ENCODE peak calls at places on chromosomes 1 and 21, in six cellular contexts. One of them, this sample, is unnamed.

GRCh38 chr1:53024117-53024516 is 37.9 kb upstream of the PODN start:
- DNase-seq in stomach: no peak
- DNase-seq in fibroblast of lung: no peak
- DNase-seq in Caco-2: no peak
- DNase-seq in IMR-90: no peak
- DNase-seq in endodermal cell: no peak
- DNase-seq in this sample: no peak

GRCh38 chr1:230992100-230992774 is 13.3 kb downstream of the ARV1 start:
- DNase-seq in stomach: peak; percentile 40
- DNase-seq in fibroblast of lung: no peak
- DNase-seq in Caco-2: no peak
- DNase-seq in IMR-90: no peak
- DNase-seq in endodermal cell: no peak
- DNase-seq in this sample: no peak

GRCh38 chr1:211741799-211742198 is 66.4 kb upstream of the NEK2 start:
- DNase-seq in stomach: no peak
- DNase-seq in fibroblast of lung: no peak
- DNase-seq in Caco-2: no peak
- DNase-seq in IMR-90: no peak
- DNase-seq in endodermal cell: no peak
- DNase-seq in this sample: peak; percentile 11

GRCh38 chr1:204319027-204319426 is 40.7 kb downstream of the PLEKHA6 start:
- DNase-seq in stomach: no peak
- DNase-seq in fibroblast of lung: no peak
- DNase-seq in Caco-2: no peak
- DNase-seq in IMR-90: peak; percentile 21
- DNase-seq in endodermal cell: no peak
- DNase-seq in this sample: no peak

GRCh38 chr1:45499415-45499769 is 481 bp downstream of the CCDC163 start:
- DNase-seq in stomach: no peak
- DNase-seq in fibroblast of lung: no peak
- DNase-seq in Caco-2: no peak
- DNase-seq in IMR-90: no peak
- DNase-seq in endodermal cell: no peak
- DNase-seq in this sample: no peak

GRCh38 chr1:231194843-231195516 is 33.1 kb downstream of the TRIM67 start:
- DNase-seq in stomach: no peak
- DNase-seq in fibroblast of lung: no peak
- DNase-seq in Caco-2: peak; percentile 82
- DNase-seq in IMR-90: no peak
- DNase-seq in endodermal cell: no peak
- DNase-seq in this sample: no peak

GRCh38 chr21:40765771-40766170 is 81.2 kb downstream of the DSCAM start:
- DNase-seq in stomach: no peak
- DNase-seq in fibroblast of lung: no peak
- DNase-seq in Caco-2: no peak
- DNase-seq in IMR-90: no peak
- DNase-seq in endodermal cell: no peak
- DNase-seq in this sample: no peak

GRCh38 chr1:205484985-205485967 is 19.2 kb upstream of the CDK18 start:
- DNase-seq in stomach: peak; percentile 80
- DNase-seq in fibroblast of lung: peak; percentile 69
- DNase-seq in Caco-2: peak; percentile 89
- DNase-seq in IMR-90: peak; percentile 59
- DNase-seq in endodermal cell: peak; percentile 92
- DNase-seq in this sample: peak; percentile 54

GRCh38 chr1:66273674-66274073 is 260.3 kb upstream of the SGIP1 start:
- DNase-seq in stomach: no peak
- DNase-seq in fibroblast of lung: no peak
- DNase-seq in Caco-2: no peak
- DNase-seq in IMR-90: no peak
- DNase-seq in endodermal cell: no peak
- DNase-seq in this sample: no peak

GRCh38 chr21:45747802-45748445 is 104.4 kb downstream of the PCBP3 start:
- DNase-seq in stomach: no peak
- DNase-seq in fibroblast of lung: peak; percentile 51
- DNase-seq in Caco-2: no peak
- DNase-seq in IMR-90: peak; percentile 51
- DNase-seq in endodermal cell: no peak
- DNase-seq in this sample: peak; percentile 62

GRCh38 chr1:204128464-204128963 is 23.3 kb downstream of the ETNK2 start:
- DNase-seq in stomach: no peak
- DNase-seq in fibroblast of lung: no peak
- DNase-seq in Caco-2: no peak
- DNase-seq in IMR-90: no peak
- DNase-seq in endodermal cell: no peak
- DNase-seq in this sample: peak; percentile 10

GRCh38 chr1:209232197-209232596 is 351.3 kb upstream of the CAMK1G start:
- DNase-seq in stomach: no peak
- DNase-seq in fibroblast of lung: no peak
- DNase-seq in Caco-2: no peak
- DNase-seq in IMR-90: no peak
- DNase-seq in endodermal cell: no peak
- DNase-seq in this sample: no peak

GRCh38 chr1:243708210-243708609 is 141.8 kb downstream of the AKT3 start:
- DNase-seq in stomach: no peak
- DNase-seq in fibroblast of lung: peak; percentile 28
- DNase-seq in Caco-2: no peak
- DNase-seq in IMR-90: no peak
- DNase-seq in endodermal cell: no peak
- DNase-seq in this sample: no peak

GRCh38 chr1:203607169-203607873 is 19.3 kb upstream of the ATP2B4 start:
- DNase-seq in stomach: peak; percentile 33
- DNase-seq in fibroblast of lung: peak; percentile 93
- DNase-seq in Caco-2: no peak
- DNase-seq in IMR-90: peak; percentile 98
- DNase-seq in endodermal cell: no peak
- DNase-seq in this sample: peak; percentile 94

GRCh38 chr1:39158330-39159086 is 46.0 kb upstream of the MACF1 start:
- DNase-seq in stomach: peak; percentile 85
- DNase-seq in fibroblast of lung: peak; percentile 83
- DNase-seq in Caco-2: peak; percentile 87
- DNase-seq in IMR-90: peak; percentile 74
- DNase-seq in endodermal cell: peak; percentile 85
- DNase-seq in this sample: no peak

GRCh38 chr1:170666661-170667060 is 2.7 kb downstream of the PRRX1 start:
- DNase-seq in stomach: no peak
- DNase-seq in fibroblast of lung: no peak
- DNase-seq in Caco-2: no peak
- DNase-seq in IMR-90: no peak
- DNase-seq in endodermal cell: peak; percentile 72
- DNase-seq in this sample: no peak

GRCh38 chr1:65149753-65150463 is 1.9 kb downstream of the AK4 start:
- DNase-seq in stomach: no peak
- DNase-seq in fibroblast of lung: no peak
- DNase-seq in Caco-2: no peak
- DNase-seq in IMR-90: no peak
- DNase-seq in endodermal cell: peak; percentile 61
- DNase-seq in this sample: no peak
- H3K4me3 ChIP-seq in stomach: peak overlapping the region; percentile 71
- H3K4me3 ChIP-seq in fibroblast of lung: no peak overlapping the region
- H3K4me3 ChIP-seq in Caco-2: peak overlapping the region; percentile 81
- H3K4me3 ChIP-seq in IMR-90: no peak overlapping the region
- H3K4me3 ChIP-seq in endodermal cell: peak overlapping the region; percentile 95
- H3K4me3 ChIP-seq in this sample: peak overlapping the region; percentile 62

GRCh38 chr1:154351363-154352068 is 26.2 kb downstream of the ATP8B2 start:
- DNase-seq in stomach: peak; percentile 72
- DNase-seq in fibroblast of lung: no peak
- DNase-seq in Caco-2: no peak
- DNase-seq in IMR-90: no peak
- DNase-seq in endodermal cell: no peak
- DNase-seq in this sample: no peak

GRCh38 chr1:154348429-154349076 is 23.2 kb downstream of the ATP8B2 start:
- DNase-seq in stomach: no peak
- DNase-seq in fibroblast of lung: no peak
- DNase-seq in Caco-2: peak; percentile 46
- DNase-seq in IMR-90: no peak
- DNase-seq in endodermal cell: peak; percentile 51
- DNase-seq in this sample: no peak

GRCh38 chr1:154350383-154350782 is 25.1 kb downstream of the ATP8B2 start:
- DNase-seq in stomach: peak; percentile 52
- DNase-seq in fibroblast of lung: no peak
- DNase-seq in Caco-2: no peak
- DNase-seq in IMR-90: no peak
- DNase-seq in endodermal cell: peak; percentile 60
- DNase-seq in this sample: no peak

GRCh38 chr1:154347961-154348360 is 22.6 kb downstream of the ATP8B2 start:
- DNase-seq in stomach: no peak
- DNase-seq in fibroblast of lung: no peak
- DNase-seq in Caco-2: no peak
- DNase-seq in IMR-90: no peak
- DNase-seq in endodermal cell: no peak
- DNase-seq in this sample: no peak

DNA sequence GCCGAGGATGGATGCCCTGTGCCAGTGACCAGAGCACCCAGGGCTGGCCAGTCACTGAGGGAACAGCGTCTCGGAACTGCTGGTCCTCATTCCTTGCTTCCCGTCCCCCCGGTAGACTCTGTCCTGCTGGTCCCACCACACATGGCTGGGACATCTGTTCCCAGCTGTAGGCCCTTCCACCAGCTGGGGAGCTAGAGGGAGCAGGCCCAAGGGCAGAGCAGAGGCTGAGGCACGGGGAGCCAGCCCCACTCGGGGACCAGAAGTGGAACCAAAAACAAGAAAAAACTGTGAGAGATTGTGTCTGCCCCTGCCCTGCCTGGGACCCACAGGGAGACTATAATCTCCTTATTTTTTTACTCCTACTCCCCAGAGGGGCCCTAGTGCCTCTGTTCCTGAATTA is 23.8 kb downstream of the ATP8B2 start:
- DNase-seq in stomach: no peak
- DNase-seq in fibroblast of lung: no peak
- DNase-seq in Caco-2: no peak
- DNase-seq in IMR-90: no peak
- DNase-seq in endodermal cell: peak; percentile 52
- DNase-seq in this sample: no peak
- TF ChIP-seq CTCF in stomach: no peak
- TF ChIP-seq CTCF in fibroblast of lung: no peak
- TF ChIP-seq CTCF in Caco-2: no peak
- TF ChIP-seq CTCF in IMR-90: no peak
- TF ChIP-seq CTCF in endodermal cell: no peak
- TF ChIP-seq CTCF in this sample: no peak

DNA sequence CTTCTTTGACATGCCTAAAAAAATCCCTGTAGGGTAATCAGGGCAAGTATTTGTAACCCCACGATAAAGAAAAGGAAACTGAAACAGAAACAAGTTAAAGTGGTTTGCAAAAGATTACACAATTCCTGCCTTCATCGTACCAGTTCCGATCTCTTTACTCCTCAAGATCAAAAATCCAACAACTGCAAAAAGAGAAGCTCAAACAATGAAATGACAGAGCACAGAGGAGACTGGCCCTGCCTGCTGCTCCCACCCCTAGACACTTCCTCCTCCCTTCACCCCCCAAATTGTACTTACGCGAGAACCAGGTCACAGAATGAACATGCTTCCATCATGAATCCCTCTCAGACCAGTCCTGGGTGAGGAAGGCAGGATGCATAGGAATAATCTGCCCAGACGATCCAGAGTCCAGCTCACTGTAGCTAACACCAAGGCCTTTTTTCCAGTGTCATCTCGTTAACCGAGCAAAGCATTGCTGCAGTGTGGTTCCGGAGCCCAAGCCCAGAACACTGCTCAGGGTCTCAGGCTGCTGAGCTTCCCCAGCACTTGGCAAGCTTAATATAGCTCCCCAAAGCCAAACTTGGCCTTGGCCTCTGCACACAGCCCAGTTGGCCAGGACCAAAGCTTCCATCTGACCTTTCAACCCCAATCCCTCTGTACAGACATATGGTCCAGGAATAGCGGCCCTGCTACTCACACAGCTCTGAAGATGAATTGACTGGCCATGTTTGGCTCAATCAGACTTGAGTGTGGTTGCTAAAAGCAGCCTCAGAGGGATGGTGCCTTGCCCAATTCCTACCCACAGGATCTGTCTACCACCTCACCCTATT is 20.3 kb downstream of the RXRG start:
- DNase-seq in stomach: no peak
- DNase-seq in fibroblast of lung: peak; percentile 22
- DNase-seq in Caco-2: no peak
- DNase-seq in IMR-90: no peak
- DNase-seq in endodermal cell: no peak
- DNase-seq in this sample: peak; percentile 17
- H3K4me3 ChIP-seq in stomach: peak overlapping the region; percentile 8
- H3K4me3 ChIP-seq in fibroblast of lung: peak overlapping the region; percentile 40
- H3K4me3 ChIP-seq in Caco-2: no peak overlapping the region
- H3K4me3 ChIP-seq in IMR-90: no peak overlapping the region
- H3K4me3 ChIP-seq in endodermal cell: no peak overlapping the region
- H3K4me3 ChIP-seq in this sample: no peak overlapping the region

GRCh38 chr1:201251851-201252430 is 31.4 kb upstream of the PKP1 start:
- DNase-seq in stomach: no peak
- DNase-seq in fibroblast of lung: no peak
- DNase-seq in Caco-2: no peak
- DNase-seq in IMR-90: no peak
- DNase-seq in endodermal cell: peak; percentile 36
- DNase-seq in this sample: no peak

GRCh38 chr1:201253906-201254624 is 29.2 kb upstream of the PKP1 start:
- DNase-seq in stomach: no peak
- DNase-seq in fibroblast of lung: no peak
- DNase-seq in Caco-2: no peak
- DNase-seq in IMR-90: no peak
- DNase-seq in endodermal cell: no peak
- DNase-seq in this sample: no peak

GRCh38 chr1:201255470-201256362 is 27.6 kb upstream of the PKP1 start:
- DNase-seq in stomach: no peak
- DNase-seq in fibroblast of lung: no peak
- DNase-seq in Caco-2: no peak
- DNase-seq in IMR-90: no peak
- DNase-seq in endodermal cell: no peak
- DNase-seq in this sample: no peak

GRCh38 chr1:201252833-201253810 is 30.2 kb upstream of the PKP1 start:
- DNase-seq in stomach: no peak
- DNase-seq in fibroblast of lung: no peak
- DNase-seq in Caco-2: no peak
- DNase-seq in IMR-90: no peak
- DNase-seq in endodermal cell: peak; percentile 36
- DNase-seq in this sample: no peak

DNA sequence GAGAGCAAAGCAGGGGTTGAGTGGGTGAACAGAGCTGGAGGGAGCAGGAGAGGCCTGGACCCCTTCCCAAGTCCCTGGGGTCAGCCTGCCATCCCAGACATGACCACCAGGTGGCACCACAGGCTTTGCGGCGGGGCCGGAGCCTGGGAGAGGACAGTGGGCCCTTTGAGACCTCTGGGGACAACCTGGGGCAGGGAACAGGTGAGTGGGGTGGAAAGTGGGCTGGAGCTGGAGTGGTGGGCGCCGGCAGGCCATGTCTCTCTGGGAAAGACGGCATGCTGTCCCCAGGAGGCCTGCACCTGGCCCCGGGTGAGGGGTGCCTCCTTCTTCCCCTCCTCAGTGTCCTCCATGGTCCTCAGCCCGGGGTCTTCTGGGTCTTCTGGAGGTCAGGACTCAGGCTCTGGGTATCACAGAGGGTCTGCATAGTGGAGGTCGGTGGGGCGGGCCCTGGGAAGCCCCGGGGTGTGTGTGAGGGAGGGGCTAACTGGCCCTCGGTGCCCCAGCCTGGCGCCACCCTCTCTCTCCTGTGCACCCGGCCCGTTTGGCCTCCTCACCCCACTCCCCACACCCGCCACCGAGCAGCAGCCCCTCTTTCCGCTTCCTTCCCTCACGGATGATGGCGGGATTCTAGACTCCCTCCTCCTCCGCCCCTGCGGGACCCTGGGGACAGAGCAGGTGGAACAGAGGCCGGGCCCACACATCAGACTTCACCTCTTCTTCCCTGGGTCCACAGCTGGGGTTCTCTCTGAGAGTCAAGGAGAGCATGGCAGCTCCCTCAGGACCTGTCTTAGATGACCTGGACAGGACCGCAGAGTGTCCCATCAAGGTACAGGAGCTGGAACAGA is 28.5 kb upstream of the PKP1 start:
- DNase-seq in stomach: peak; percentile 72
- DNase-seq in fibroblast of lung: peak; percentile 28
- DNase-seq in Caco-2: peak; percentile 88
- DNase-seq in IMR-90: no peak
- DNase-seq in endodermal cell: peak; percentile 98
- DNase-seq in this sample: peak; percentile 29
- TF ChIP-seq CTCF in stomach: peak; percentile 96
- TF ChIP-seq CTCF in fibroblast of lung: peak; percentile 96
- TF ChIP-seq CTCF in Caco-2: peak; percentile 97
- TF ChIP-seq CTCF in IMR-90: peak; percentile 94
- TF ChIP-seq CTCF in endodermal cell: peak; percentile 96
- TF ChIP-seq CTCF in this sample: peak; percentile 95